ENCODE peak calls at places on chromosome 19, in eight cellular contexts. M is colonic mucosa; G is CD4-positive, CD25-positive, alpha-beta regulatory T cell; W is stomach; I is HAP-1; E is GM23248; V is IMR-90; D is aorta. Z is an unnamed sample.

GRCh38 chr19:42301646-42302204 is at the start of gene PRR19:
- DNase-seq in V (no peak), D (peak; percentile 45), M (peak; percentile 61), I (no peak), W (no peak), G (peak; percentile 36), E (peak; percentile 41), Z (peak; percentile 58)

GRCh38 chr19:15038304-15038703 is 11.0 kb upstream of the CASP14 start:
- DNase-seq in V (no peak), D (no peak), M (no peak), E (no peak), W (no peak), G (no peak), I (no peak), Z (no peak)

GRCh38 chr19:6660930-6661329 is 9.0 kb downstream of the TNFSF14 start:
- DNase-seq in V (no peak), I (no peak), M (no peak), D (no peak), W (no peak), G (no peak), E (no peak), Z (no peak)

GRCh38 chr19:16886305-16886880 is 2.4 kb upstream of the F2RL3 start:
- DNase-seq in W (no peak), I (no peak), D (no peak), M (no peak), G (no peak), V (peak; percentile 46), E (peak; percentile 50), Z (no peak)

GRCh38 chr19:6890938-6891337 is 3.6 kb downstream of the ADGRE1 start:
- DNase-seq in I (no peak), W (no peak), G (peak; percentile 58), M (no peak), V (no peak), D (no peak), E (no peak), Z (no peak)

GRCh38 chr19:4322942-4323665 is 15.5 kb downstream of the STAP2 start:
- DNase-seq in D (no peak), E (no peak), V (no peak), W (peak; percentile 86), I (no peak), G (no peak), M (no peak), Z (peak; percentile 57)

GRCh38 chr19:3413796-3414327 is 47.5 kb downstream of the NFIC start:
- DNase-seq in G (no peak), V (no peak), E (peak; percentile 32), W (no peak), M (no peak), I (no peak), D (no peak), Z (no peak)

GRCh38 chr19:19040417-19040816 is 7.0 kb downstream of the ARMC6 start:
- DNase-seq in E (peak; percentile 80), V (peak; percentile 91), I (no peak), M (peak; percentile 38), D (peak; percentile 81), W (peak; percentile 85), G (no peak), Z (no peak)

GRCh38 chr19:31054430-31054829 is 294.8 kb downstream of the TSHZ3 start:
- DNase-seq in D (peak; percentile 54), E (peak; percentile 74), G (peak; percentile 18), I (peak; percentile 65), V (peak; percentile 83), W (peak; percentile 26), M (peak; percentile 35), Z (peak; percentile 56)

DNA sequence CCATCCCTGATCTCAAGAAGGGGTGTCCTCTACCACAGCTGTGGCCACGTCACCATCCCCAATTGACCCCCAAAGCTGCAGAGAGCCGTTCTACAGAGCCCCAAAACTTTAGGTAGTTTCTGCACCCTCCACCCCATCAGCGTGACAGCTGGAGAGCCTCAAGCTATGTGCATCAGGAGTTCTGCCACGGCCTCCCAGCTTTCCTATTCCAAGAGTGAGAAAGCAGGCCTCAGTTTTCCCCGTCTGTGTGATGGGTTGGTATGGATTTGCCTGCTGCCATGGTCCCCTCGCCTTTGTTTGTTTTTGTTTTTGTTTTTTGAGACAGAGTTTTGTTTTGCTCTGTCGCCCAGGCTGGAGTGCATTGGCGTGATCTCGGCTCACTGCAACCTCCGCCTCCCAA is 1.5 kb downstream of the BCL3 start:
- DNase-seq in M (no peak), E (no peak), G (no peak), I (no peak), W (no peak), D (no peak), V (no peak), Z (peak; percentile 51)
- H3K4me1 ChIP-seq in M (peaks cover 20% of the 10 kb centered on the region), E (peaks cover 44% of the 10 kb centered on the region), G (peaks cover 72% of the 10 kb centered on the region), I (peaks cover 21% of the 10 kb centered on the region), W (peaks cover 86% of the 10 kb centered on the region), D (no peaks in the 10 kb centered on the region), V (peaks cover 34% of the 10 kb centered on the region), Z (peaks cover 62% of the 10 kb centered on the region)

DNA sequence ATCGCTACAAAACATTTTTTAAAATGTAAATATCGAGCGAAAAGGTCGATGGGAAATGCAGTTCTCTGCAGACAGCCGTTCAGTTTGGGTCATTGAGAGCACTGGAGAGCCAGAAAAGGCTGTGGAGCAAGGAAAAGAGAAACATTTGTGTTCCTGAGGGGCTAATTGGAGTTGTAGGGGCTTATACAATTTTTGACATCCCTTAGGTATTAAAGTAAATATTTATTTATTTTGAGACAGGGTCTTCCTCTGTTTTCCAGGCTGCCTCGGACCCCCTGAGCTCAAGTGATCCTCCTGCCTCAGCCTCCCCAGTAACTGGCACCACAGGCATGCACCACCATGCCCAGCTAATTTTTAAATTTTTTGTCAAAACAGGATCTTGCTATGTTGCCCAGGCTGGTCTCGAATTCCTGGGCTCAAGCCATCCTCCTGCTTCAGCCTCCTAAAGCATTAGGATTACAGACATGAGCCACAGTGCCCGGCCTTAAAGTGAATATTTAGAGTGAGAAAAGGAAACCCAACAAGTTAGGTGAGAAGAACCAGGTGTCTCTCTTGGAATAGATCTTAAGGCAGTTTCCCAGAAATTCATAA is 825 bp upstream of the YIF1B start:
- DNase-seq in M (no peak), E (no peak), I (no peak), V (no peak), D (no peak), G (no peak), W (no peak), Z (no peak)
- H3K4me1 ChIP-seq in M (peaks cover 8% of the 10 kb centered on the region), E (peaks cover 9% of the 10 kb centered on the region), I (peaks cover 27% of the 10 kb centered on the region), V (peaks cover 5% of the 10 kb centered on the region), D (no peaks in the 10 kb centered on the region), G (peaks cover 51% of the 10 kb centered on the region), W (peaks cover 50% of the 10 kb centered on the region), Z (peaks cover 18% of the 10 kb centered on the region)

GRCh38 chr19:11091343-11092153 is 2.3 kb downstream of the LDLR start:
- DNase-seq in I (peak; percentile 56), V (peak; percentile 90), D (peak; percentile 70), M (peak; percentile 79), W (peak; percentile 67), G (peak; percentile 67), E (peak; percentile 98), Z (peak; percentile 70)
- H3K4me1 ChIP-seq in I (peaks cover 24% of the 10 kb centered on the region), V (peaks cover 14% of the 10 kb centered on the region), D (peaks cover 2% of the 10 kb centered on the region), M (peaks cover 15% of the 10 kb centered on the region), W (peaks cover 85% of the 10 kb centered on the region), G (peaks cover 58% of the 10 kb centered on the region), E (peaks cover 48% of the 10 kb centered on the region), Z (peaks cover 54% of the 10 kb centered on the region)

GRCh38 chr19:46976845-46977320 is 42.8 kb upstream of the NPAS1 start:
- DNase-seq in W (peak; percentile 43), E (peak; percentile 86), I (peak; percentile 27), M (no peak), D (peak; percentile 84), V (peak; percentile 55), G (no peak), Z (no peak)
- H3K4me1 ChIP-seq in W (peaks cover 81% of the 10 kb centered on the region), E (peaks cover 65% of the 10 kb centered on the region), I (peaks cover 17% of the 10 kb centered on the region), M (peaks cover 16% of the 10 kb centered on the region), D (peaks cover 11% of the 10 kb centered on the region), V (peaks cover 35% of the 10 kb centered on the region), G (no peaks in the 10 kb centered on the region), Z (peaks cover 29% of the 10 kb centered on the region)

GRCh38 chr19:34999498-35000337 is at the start of gene GRAMD1A:
- DNase-seq in I (peak; percentile 92), W (peak; percentile 92), E (peak; percentile 92), M (peak; percentile 90), D (peak; percentile 93), V (peak; percentile 80), G (peak; percentile 83), Z (peak; percentile 87)
- H3K4me1 ChIP-seq in I (peaks cover 17% of the 10 kb centered on the region), W (peaks cover 80% of the 10 kb centered on the region), E (peaks cover 8% of the 10 kb centered on the region), M (peaks cover 20% of the 10 kb centered on the region), D (no peaks in the 10 kb centered on the region), V (peaks cover 14% of the 10 kb centered on the region), G (peaks cover 88% of the 10 kb centered on the region), Z (peaks cover 48% of the 10 kb centered on the region)

DNA sequence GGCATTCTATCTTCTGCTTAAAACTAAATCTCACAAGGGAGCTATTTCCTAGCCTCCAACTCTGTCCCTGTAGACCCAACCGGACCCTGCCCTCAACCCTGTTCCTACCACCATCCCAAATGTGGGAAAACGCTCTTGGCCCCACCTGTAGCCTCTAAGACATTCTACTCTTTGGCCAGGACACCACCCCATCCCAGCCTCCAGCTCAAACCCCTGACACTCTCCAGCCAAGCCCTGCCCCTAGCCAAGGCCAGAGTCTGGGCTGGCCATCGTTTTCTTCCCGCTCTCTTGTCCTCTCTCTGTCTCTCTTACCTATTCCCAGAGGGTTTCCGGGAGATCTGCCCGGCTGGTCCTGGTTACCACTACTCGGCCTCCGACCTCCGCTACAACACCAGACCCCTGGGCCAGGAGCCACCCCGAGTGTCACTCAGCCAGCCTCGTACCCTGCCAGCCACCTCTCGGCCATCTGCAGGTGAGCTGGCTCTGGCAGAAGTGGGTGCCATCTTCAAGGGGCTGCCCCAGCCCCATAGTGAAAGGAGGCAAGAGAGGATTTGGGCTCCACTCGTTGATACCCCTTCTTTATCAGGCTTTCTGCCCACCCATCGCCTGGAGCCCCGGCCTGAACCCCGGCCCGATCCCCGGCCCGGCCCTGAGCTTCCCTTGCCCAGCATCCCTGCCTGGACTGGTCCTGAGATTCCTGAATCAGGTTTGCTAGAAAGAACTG is 6.9 kb downstream of the LTBP4 start:
- DNase-seq in D (no peak), W (no peak), G (no peak), E (no peak), M (no peak), V (no peak), I (no peak), Z (peak; percentile 71)
- H3K4me1 ChIP-seq in D (no peaks in the 10 kb centered on the region), W (peaks cover 63% of the 10 kb centered on the region), G (peaks cover 70% of the 10 kb centered on the region), E (peaks cover 17% of the 10 kb centered on the region), M (peaks cover 41% of the 10 kb centered on the region), V (peaks cover 13% of the 10 kb centered on the region), I (peaks cover 32% of the 10 kb centered on the region), Z (peaks cover 76% of the 10 kb centered on the region)

Z was measured in mucosa of descending colon.